ENCODE peak calls at places on chromosomes 12 and 14, in six cellular contexts. One of them, this sample, is unnamed. For H3K27me3, the result is how much of the 10 kb centered on the place peaks cover.

GRCh38 chr14:38578278-38578681 is 322.4 kb upstream of the CLEC14A start:
- DNase-seq in thoracic aorta: no peak
- DNase-seq in H1: no peak
- DNase-seq in cardiac muscle cell: no peak
- DNase-seq in fibroblast of lung: peak
- DNase-seq in suprapubic skin: no peak
- DNase-seq in this sample: no peak

GRCh38 chr12:14393736-14394135 is 28.3 kb downstream of the ATF7IP start:
- DNase-seq in thoracic aorta: no peak
- DNase-seq in H1: no peak
- DNase-seq in cardiac muscle cell: no peak
- DNase-seq in fibroblast of lung: no peak
- DNase-seq in suprapubic skin: no peak
- DNase-seq in this sample: no peak

GRCh38 chr14:75156901-75157300 is 19.5 kb downstream of the TMED10 start:
- DNase-seq in thoracic aorta: no peak
- DNase-seq in H1: no peak
- DNase-seq in cardiac muscle cell: no peak
- DNase-seq in fibroblast of lung: no peak
- DNase-seq in suprapubic skin: no peak
- DNase-seq in this sample: no peak

GRCh38 chr12:100266802-100267602 is at the start of the genes DEPDC4 and SCYL2:
- DNase-seq in thoracic aorta: peak
- DNase-seq in H1: peak
- DNase-seq in cardiac muscle cell: peak
- DNase-seq in fibroblast of lung: peak
- DNase-seq in suprapubic skin: peak
- DNase-seq in this sample: peak

GRCh38 chr12:132452596-132453350 is 37.2 kb upstream of the FBRSL1 start:
- DNase-seq in thoracic aorta: no peak
- DNase-seq in H1: no peak
- DNase-seq in cardiac muscle cell: no peak
- DNase-seq in fibroblast of lung: no peak
- DNase-seq in suprapubic skin: no peak
- DNase-seq in this sample: no peak

GRCh38 chr12:8658361-8658760 is 4.3 kb downstream of the MFAP5 start:
- DNase-seq in thoracic aorta: no peak
- DNase-seq in H1: no peak
- DNase-seq in cardiac muscle cell: no peak
- DNase-seq in fibroblast of lung: peak
- DNase-seq in suprapubic skin: no peak
- DNase-seq in this sample: no peak

GRCh38 chr12:23098110-23099049 is 473.4 kb downstream of the ETNK1 start:
- DNase-seq in thoracic aorta: no peak
- DNase-seq in H1: no peak
- DNase-seq in cardiac muscle cell: no peak
- DNase-seq in fibroblast of lung: peak
- DNase-seq in suprapubic skin: no peak
- DNase-seq in this sample: no peak

GRCh38 chr12:71014180-71014785 is 93.7 kb upstream of the PTPRR start:
- DNase-seq in thoracic aorta: no peak
- DNase-seq in H1: no peak
- DNase-seq in cardiac muscle cell: peak
- DNase-seq in fibroblast of lung: peak
- DNase-seq in suprapubic skin: no peak
- DNase-seq in this sample: no peak

DNA sequence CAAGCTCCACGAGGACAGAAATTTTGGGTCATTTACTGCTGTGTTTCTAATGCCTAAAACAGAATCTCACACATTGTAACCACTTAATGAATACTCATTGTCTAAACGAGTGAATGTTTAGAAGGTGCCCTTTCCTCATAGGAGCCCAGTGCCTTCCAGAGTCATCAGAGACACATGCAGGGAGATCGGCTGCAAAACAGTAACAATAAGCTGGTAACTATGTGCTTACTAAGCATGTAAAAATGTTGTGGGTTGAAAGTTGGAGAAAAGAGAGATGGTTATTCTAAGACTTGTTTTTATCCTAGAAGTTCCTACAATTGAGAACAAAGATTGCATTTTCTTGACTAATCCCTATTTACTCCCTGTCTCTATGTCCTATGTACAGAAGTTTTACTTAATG is 7.4 kb downstream of the TESPA1 start:
- DNase-seq in thoracic aorta: no peak
- DNase-seq in H1: no peak
- DNase-seq in cardiac muscle cell: no peak
- DNase-seq in fibroblast of lung: peak
- DNase-seq in suprapubic skin: no peak
- DNase-seq in this sample: no peak
- H3K27me3 ChIP-seq in thoracic aorta: under half
- H3K27me3 ChIP-seq in H1: under half
- H3K27me3 ChIP-seq in cardiac muscle cell: under half
- H3K27me3 ChIP-seq in fibroblast of lung: under half
- H3K27me3 ChIP-seq in suprapubic skin: under half
- H3K27me3 ChIP-seq in this sample: under half

GRCh38 chr12:45213107-45213506 is 2.8 kb upstream of the ANO6 start:
- DNase-seq in thoracic aorta: no peak
- DNase-seq in H1: no peak
- DNase-seq in cardiac muscle cell: no peak
- DNase-seq in fibroblast of lung: no peak
- DNase-seq in suprapubic skin: no peak
- DNase-seq in this sample: no peak
- TF ChIP-seq CTCF in thoracic aorta: peak
- TF ChIP-seq CTCF in H1: no peak
- TF ChIP-seq CTCF in cardiac muscle cell: no peak
- TF ChIP-seq CTCF in fibroblast of lung: no peak
- TF ChIP-seq CTCF in suprapubic skin: no peak
- TF ChIP-seq CTCF in this sample: no peak

GRCh38 chr12:95730457-95730856 is 60.1 kb downstream of the NTN4 start:
- DNase-seq in thoracic aorta: no peak
- DNase-seq in H1: no peak
- DNase-seq in cardiac muscle cell: no peak
- DNase-seq in fibroblast of lung: no peak
- DNase-seq in suprapubic skin: no peak
- DNase-seq in this sample: no peak
- H3K27ac ChIP-seq in thoracic aorta: peak
- H3K27ac ChIP-seq in H1: no peak
- H3K27ac ChIP-seq in cardiac muscle cell: no peak
- H3K27ac ChIP-seq in fibroblast of lung: no peak
- H3K27ac ChIP-seq in suprapubic skin: no peak
- H3K27ac ChIP-seq in this sample: no peak

DNA sequence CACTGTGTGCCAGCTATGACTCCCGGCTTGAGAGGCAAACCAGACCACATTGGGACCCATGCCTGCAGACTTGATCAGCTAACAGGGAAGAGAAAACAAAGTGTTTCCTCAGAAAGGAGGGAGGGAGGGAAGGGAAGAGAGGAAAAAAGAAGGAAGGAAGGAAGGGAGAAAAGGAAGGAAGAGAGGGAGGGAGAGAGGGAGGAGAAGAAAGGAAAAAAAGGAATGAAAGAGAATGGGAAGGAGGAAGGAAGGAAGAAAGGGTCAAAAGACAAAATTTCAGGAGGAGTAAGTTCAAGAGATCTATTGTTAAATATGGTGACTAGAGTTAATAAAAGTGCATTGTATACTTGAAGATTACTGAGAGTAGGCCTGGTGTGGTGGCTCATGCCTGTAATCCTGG is 18.9 kb downstream of the FIGNL2 start:
- DNase-seq in thoracic aorta: no peak
- DNase-seq in H1: no peak
- DNase-seq in cardiac muscle cell: no peak
- DNase-seq in fibroblast of lung: no peak
- DNase-seq in suprapubic skin: no peak
- DNase-seq in this sample: no peak
- H3K27me3 ChIP-seq in thoracic aorta: under half
- H3K27me3 ChIP-seq in H1: under half
- H3K27me3 ChIP-seq in cardiac muscle cell: under half
- H3K27me3 ChIP-seq in fibroblast of lung: under half
- H3K27me3 ChIP-seq in suprapubic skin: under half
- H3K27me3 ChIP-seq in this sample: under half

GRCh38 chr12:55727643-55728184 is 1.1 kb downstream of the CD63 start:
- DNase-seq in thoracic aorta: no peak
- DNase-seq in H1: no peak
- DNase-seq in cardiac muscle cell: no peak
- DNase-seq in fibroblast of lung: peak
- DNase-seq in suprapubic skin: no peak
- DNase-seq in this sample: no peak

GRCh38 chr12:55728932-55729591 is at the start of gene CD63:
- DNase-seq in thoracic aorta: no peak
- DNase-seq in H1: peak
- DNase-seq in cardiac muscle cell: peak
- DNase-seq in fibroblast of lung: peak
- DNase-seq in suprapubic skin: peak
- DNase-seq in this sample: no peak

GRCh38 chr12:55728185-55728931 is 451 bp downstream of the CD63 start:
- DNase-seq in thoracic aorta: no peak
- DNase-seq in H1: no peak
- DNase-seq in cardiac muscle cell: peak
- DNase-seq in fibroblast of lung: peak
- DNase-seq in suprapubic skin: peak
- DNase-seq in this sample: no peak

GRCh38 chr12:55730447-55730820 is 1.6 kb upstream of the CD63 start:
- DNase-seq in thoracic aorta: no peak
- DNase-seq in H1: no peak
- DNase-seq in cardiac muscle cell: no peak
- DNase-seq in fibroblast of lung: no peak
- DNase-seq in suprapubic skin: no peak
- DNase-seq in this sample: no peak

DNA sequence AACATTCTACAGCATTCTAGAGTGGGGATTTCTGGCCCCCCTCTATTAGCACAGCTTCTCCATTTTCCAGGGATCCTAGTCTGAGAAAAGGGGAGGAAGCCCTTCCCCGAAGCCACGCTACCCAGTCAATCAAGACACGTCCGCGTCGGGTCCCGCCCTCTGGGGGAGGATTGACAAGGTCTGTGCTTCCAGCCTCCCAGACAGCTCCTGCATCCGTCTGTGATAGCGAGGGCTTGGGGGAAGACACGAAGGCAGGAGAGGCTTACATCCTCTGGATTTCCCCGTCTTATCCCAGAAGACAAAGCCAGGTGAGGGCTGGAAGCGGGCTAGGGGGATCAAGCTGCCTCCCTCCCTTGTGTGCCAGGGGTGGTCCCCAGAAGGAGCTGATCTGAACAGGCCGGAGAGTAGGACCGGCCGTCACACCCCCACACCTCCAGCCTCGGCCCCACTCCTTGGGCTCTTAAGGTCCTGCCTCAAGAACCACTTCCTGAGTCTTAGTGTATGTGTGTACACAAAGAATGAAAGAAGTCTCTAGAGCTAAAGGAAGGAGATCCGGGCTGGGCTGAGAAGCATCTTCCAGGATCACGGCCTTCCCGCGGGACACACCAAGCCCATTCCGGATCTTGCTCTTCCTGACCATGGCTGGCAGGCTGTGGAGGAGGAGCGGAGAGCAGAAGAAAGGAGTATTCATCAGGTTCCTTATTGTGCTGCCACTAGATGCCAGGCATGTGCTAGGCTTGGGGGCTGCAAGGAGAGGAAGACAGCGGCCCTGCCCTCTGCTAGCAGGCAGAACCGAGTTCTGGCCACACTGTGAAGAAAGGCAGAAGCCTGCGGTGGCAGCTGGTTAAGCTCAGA is 1.0 kb upstream of the CD63 start:
- DNase-seq in thoracic aorta: peak
- DNase-seq in H1: no peak
- DNase-seq in cardiac muscle cell: peak
- DNase-seq in fibroblast of lung: peak
- DNase-seq in suprapubic skin: peak
- DNase-seq in this sample: peak
- TF ChIP-seq CTCF in thoracic aorta: no peak
- TF ChIP-seq CTCF in H1: peak
- TF ChIP-seq CTCF in cardiac muscle cell: peak
- TF ChIP-seq CTCF in fibroblast of lung: peak
- TF ChIP-seq CTCF in suprapubic skin: no peak
- TF ChIP-seq CTCF in this sample: no peak

DNA sequence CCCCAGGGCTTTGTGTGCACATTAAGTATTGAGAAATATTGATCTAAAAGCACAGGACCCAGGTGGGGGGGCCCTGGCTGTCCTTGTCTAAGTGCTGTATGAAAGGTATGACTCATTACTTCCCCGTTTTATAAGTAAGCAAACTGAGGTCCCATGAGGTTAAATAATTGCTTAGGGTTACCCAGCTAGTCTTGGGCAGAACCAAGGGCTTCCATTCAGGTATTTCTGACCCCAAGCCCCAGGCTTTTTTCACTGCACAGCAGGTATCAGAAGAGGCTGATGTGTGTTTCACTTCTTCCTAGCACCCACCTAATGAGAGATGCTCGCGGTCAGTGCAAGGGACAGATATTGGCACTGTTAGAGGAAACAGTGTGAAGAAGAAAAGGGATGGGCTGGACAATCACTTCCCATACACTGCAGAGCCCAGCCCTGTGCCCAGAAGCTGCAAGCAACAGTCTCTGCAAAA is 4.7 kb upstream of the TC2N start:
- DNase-seq in thoracic aorta: no peak
- DNase-seq in H1: no peak
- DNase-seq in cardiac muscle cell: no peak
- DNase-seq in fibroblast of lung: peak
- DNase-seq in suprapubic skin: no peak
- DNase-seq in this sample: no peak
- H3K27ac ChIP-seq in thoracic aorta: peak
- H3K27ac ChIP-seq in H1: no peak
- H3K27ac ChIP-seq in cardiac muscle cell: no peak
- H3K27ac ChIP-seq in fibroblast of lung: no peak
- H3K27ac ChIP-seq in suprapubic skin: peak
- H3K27ac ChIP-seq in this sample: no peak

DNA sequence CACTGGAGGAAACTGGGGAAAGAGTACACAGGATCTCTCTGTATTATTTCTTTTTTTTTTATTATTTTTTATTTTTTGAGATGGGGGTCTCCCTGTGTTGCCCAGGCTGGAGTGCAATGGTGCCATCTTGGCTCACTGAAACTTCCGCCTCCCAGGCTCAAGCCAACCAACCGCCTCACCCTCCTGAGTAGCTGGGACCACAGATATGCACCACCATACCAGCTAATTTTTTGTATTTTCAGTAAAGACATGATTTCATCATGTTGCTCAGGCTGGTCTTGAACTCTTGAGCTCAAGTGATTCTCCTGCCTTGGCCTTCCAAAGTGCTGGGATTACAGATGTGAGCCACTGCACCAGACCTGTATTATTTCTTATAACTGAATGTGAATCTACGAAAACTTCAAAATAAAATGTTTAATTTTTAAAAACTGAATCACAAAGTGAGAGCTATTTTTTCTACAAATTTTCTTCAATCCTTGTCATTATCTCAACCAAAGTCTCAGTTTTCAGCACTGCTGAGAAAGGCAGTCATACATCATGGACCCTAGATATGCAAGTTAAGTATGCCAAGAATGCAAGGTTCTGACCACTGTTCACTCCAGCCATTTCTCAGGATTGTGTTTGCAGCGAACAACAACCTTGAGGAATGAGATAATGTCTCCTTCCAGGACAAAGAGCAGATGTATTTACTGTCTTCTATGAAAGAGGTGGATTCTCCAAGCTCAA is 2.4 kb downstream of the EAPP start:
- DNase-seq in thoracic aorta: no peak
- DNase-seq in H1: no peak
- DNase-seq in cardiac muscle cell: no peak
- DNase-seq in fibroblast of lung: no peak
- DNase-seq in suprapubic skin: no peak
- DNase-seq in this sample: no peak
- H3K27me3 ChIP-seq in thoracic aorta: under half
- H3K27me3 ChIP-seq in H1: under half
- H3K27me3 ChIP-seq in cardiac muscle cell: under half
- H3K27me3 ChIP-seq in fibroblast of lung: under half
- H3K27me3 ChIP-seq in suprapubic skin: under half
- H3K27me3 ChIP-seq in this sample: under half

GRCh38 chr12:65067383-65067782 is 53.7 kb downstream of the WIF1 start:
- DNase-seq in thoracic aorta: no peak
- DNase-seq in H1: no peak
- DNase-seq in cardiac muscle cell: no peak
- DNase-seq in fibroblast of lung: no peak
- DNase-seq in suprapubic skin: no peak
- DNase-seq in this sample: no peak
- TF ChIP-seq CTCF in thoracic aorta: no peak
- TF ChIP-seq CTCF in H1: no peak
- TF ChIP-seq CTCF in cardiac muscle cell: no peak
- TF ChIP-seq CTCF in fibroblast of lung: no peak
- TF ChIP-seq CTCF in suprapubic skin: no peak
- TF ChIP-seq CTCF in this sample: no peak

This sample was measured in vagina.